ENCODE peak calls at places on chromosomes 16 and 17, in ten cellular contexts. Y is activated CD4-positive, alpha-beta T cell treated with anti-CD3 and anti-CD28 coated beads, Interleukin-2, amount 50 U/mL, for 1 hour; K is activated T-helper 1 cell treated with anti-CD3 and anti-CD28 coated beads, Interleukin-12 subunit alpha, Interleukin-12 subunit beta, Interleukin-2, Interleukin-4 antibody, amounts not matched to agents 30 ng/mL and 10 ng/mL and 1 ng/mL, durations not matched to agents 14 hours and 24 hours and 36 hours; H is NCI-H69; C is kidney epithelial cell; D is hepatic stellate cell; M is OCI-M1; R is Ammon's horn; Q is myocyte; O is AG09319. T is an unnamed sample.

GRCh38 chr17:3754458-3755334 is 31.0 kb downstream of the HASPIN start:
- DNase-seq in H (peak), D (no peak), M (no peak), Y (peak), O (no peak), C (no peak), K (peak), R (no peak), Q (peak), T (peak)

GRCh38 chr16:56401482-56401881 is 23.9 kb downstream of the AMFR start:
- DNase-seq in R (no peak), D (peak), K (no peak), O (no peak), M (no peak), H (peak), C (no peak), Q (peak), Y (no peak), T (no peak)

GRCh38 chr17:57870283-57870635 is 20.4 kb upstream of the MRPS23 start:
- DNase-seq in R (no peak), M (no peak), K (no peak), H (peak), Q (no peak), C (no peak), Y (no peak), O (no peak), D (no peak), T (no peak)

GRCh38 chr16:8564934-8565345 is 25.4 kb downstream of the TMEM114 start:
- DNase-seq in D (no peak), M (no peak), C (no peak), H (no peak), K (no peak), R (no peak), Y (no peak), O (no peak), Q (peak), T (no peak)

GRCh38 chr17:17749025-17749772 is 67.9 kb downstream of the RAI1 start:
- DNase-seq in Q (no peak), K (no peak), C (no peak), M (no peak), R (no peak), Y (no peak), H (peak), O (no peak), D (peak), T (no peak)

GRCh38 chr17:61575352-61575975 is 15.6 kb downstream of the NACA2 start:
- DNase-seq in O (no peak), C (no peak), Y (no peak), K (no peak), R (no peak), M (no peak), D (no peak), H (peak), Q (no peak), T (no peak)

GRCh38 chr16:83420206-83420760 is 387.5 kb upstream of the HSBP1 start:
- DNase-seq in H (no peak), O (no peak), M (peak), Y (no peak), C (no peak), Q (peak), K (no peak), R (no peak), D (no peak), T (peak)

GRCh38 chr16:23557779-23558330 is 328 bp downstream of the UBFD1 start:
- DNase-seq in C (no peak), D (peak), M (peak), H (peak), O (no peak), K (peak), R (peak), Q (no peak), Y (no peak), T (peak)

GRCh38 chr16:28589930-28590329 is 6.9 kb downstream of the SULT1A2 start:
- DNase-seq in Y (no peak), K (no peak), O (no peak), R (no peak), C (no peak), M (no peak), H (no peak), Q (no peak), D (no peak), T (no peak)

GRCh38 chr17:33435716-33436301 is 142.7 kb upstream of the ASIC2 start:
- DNase-seq in K (no peak), C (no peak), M (no peak), R (no peak), O (no peak), D (no peak), H (no peak), Q (peak), Y (no peak), T (no peak)

GRCh38 chr16:66617010-66617434 is 12.5 kb downstream of the CMTM3 start:
- DNase-seq in C (no peak), Y (no peak), R (no peak), H (no peak), O (no peak), M (no peak), D (no peak), Q (no peak), K (no peak), T (no peak)